ENCODE peak calls at places on chromosome 13, in four cellular contexts. S is HepG2, X is GM12878, Y is K562. R is an unnamed sample.
A peak's percentile ranks its signal among the peaks of the same experiment; 100 is the strongest.

GRCh38 chr13:38418286-38418685 is 68.6 kb downstream of the UFM1 start:
- DNase-seq in Y (no peak), S (no peak), X (no peak), R (no peak)

GRCh38 chr13:26558074-26558805 is 757 bp downstream of the WASF3 start:
- DNase-seq in X (no peak), Y (no peak), S (no peak), R (peak; percentile 15)

GRCh38 chr13:90719452-90719851 is 628.0 kb upstream of the MIR17HG start:
- DNase-seq in S (no peak), X (no peak), Y (no peak), R (no peak)

GRCh38 chr13:66805657-66806056 is 424.5 kb downstream of the PCDH9 start:
- DNase-seq in X (no peak), S (no peak), Y (no peak), R (no peak)

GRCh38 chr13:48500652-48501197 is 32.2 kb downstream of the RCBTB2 start:
- DNase-seq in S (peak; percentile 41), Y (no peak), X (no peak), R (no peak)

GRCh38 chr13:70622785-70623184 is 514.5 kb upstream of the KLHL1 start:
- DNase-seq in X (no peak), S (no peak), Y (no peak), R (no peak)

GRCh38 chr13:31199849-31200635 is at the start of gene B3GLCT:
- DNase-seq in Y (peak; percentile 85), X (no peak), S (peak; percentile 57), R (peak; percentile 83)

GRCh38 chr13:30805603-30806011 is 70.3 kb downstream of the ALOX5AP start:
- DNase-seq in X (no peak), S (peak; percentile 90), Y (no peak), R (no peak)

GRCh38 chr13:53191091-53191490 is 162.5 kb downstream of the OLFM4 start:
- DNase-seq in S (no peak), X (no peak), Y (no peak), R (no peak)

GRCh38 chr13:24261566-24261965 is 47.8 kb upstream of the C1QTNF9 start:
- DNase-seq in Y (no peak), S (no peak), X (no peak), R (no peak)

GRCh38 chr13:111872475-111873150 is 194.3 kb upstream of the SOX1 start:
- DNase-seq in X (no peak), Y (no peak), S (no peak), R (no peak)

GRCh38 chr13:112684041-112684440 is 5.8 kb upstream of the ATP11A start:
- DNase-seq in X (no peak), Y (no peak), S (no peak), R (no peak)

GRCh38 chr13:99545979-99546378 is 44.7 kb downstream of the TM9SF2 start:
- DNase-seq in X (no peak), Y (no peak), S (no peak), R (no peak)

GRCh38 chr13:28609381-28609780 is 49.5 kb upstream of the POMP start:
- DNase-seq in X (no peak), S (no peak), Y (no peak), R (no peak)

GRCh38 chr13:113183450-113184129 is 24.9 kb downstream of the PCID2 start:
- DNase-seq in X (no peak), Y (no peak), S (peak; percentile 85), R (no peak)

GRCh38 chr13:111219306-111219705 is 101.1 kb upstream of the TEX29 start:
- DNase-seq in S (no peak), Y (no peak), X (no peak), R (no peak)

GRCh38 chr13:75635101-75635620 is 969 bp upstream of the LMO7 start:
- DNase-seq in S (peak; percentile 24), X (no peak), Y (no peak), R (no peak)

GRCh38 chr13:43080199-43080598 is 56.8 kb downstream of the DNAJC15 start:
- DNase-seq in Y (no peak), X (no peak), S (no peak), R (no peak)

GRCh38 chr13:43087960-43088580 is 64.7 kb downstream of the DNAJC15 start:
- DNase-seq in S (no peak), X (no peak), Y (no peak), R (no peak)

GRCh38 chr13:43083750-43084149 is 60.4 kb downstream of the DNAJC15 start:
- DNase-seq in Y (no peak), S (no peak), X (no peak), R (no peak)

GRCh38 chr13:43089912-43090498 is 66.6 kb downstream of the DNAJC15 start:
- DNase-seq in S (no peak), Y (no peak), X (no peak), R (no peak)

GRCh38 chr13:43085545-43085944 is 62.2 kb downstream of the DNAJC15 start:
- DNase-seq in Y (peak; percentile 3), S (no peak), X (no peak), R (no peak)
- TF ChIP-seq NR2C2 in Y (no peak), S (no peak), X (no peak), R (no peak)

DNA sequence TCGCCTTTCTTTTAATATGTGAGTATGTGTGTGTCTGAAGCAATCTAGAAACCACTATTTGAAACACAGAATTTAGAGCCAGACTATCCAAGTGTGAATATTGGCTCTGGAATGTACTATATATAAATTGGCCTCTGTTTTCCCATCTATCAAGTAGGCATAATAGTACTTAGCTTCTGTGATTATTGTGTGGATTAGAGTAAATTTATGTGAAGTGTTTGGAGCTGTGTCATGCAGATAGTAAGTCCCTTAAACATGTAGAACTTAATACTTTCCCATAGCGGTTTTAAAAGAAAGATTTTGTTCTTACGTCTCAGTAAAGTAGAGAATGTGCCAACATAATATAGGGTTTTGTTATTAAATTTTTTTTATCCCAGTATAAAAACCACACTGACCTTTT is 432.2 kb downstream of the RFC3 start:
- DNase-seq in X (no peak), Y (no peak), S (no peak), R (no peak)
- TF ChIP-seq ATF2 in X (no peak), Y (no peak), S (no peak), R (no peak)

GRCh38 chr13:109655206-109655600 is 131.2 kb downstream of the IRS2 start:
- DNase-seq in X (no peak), Y (no peak), S (no peak), R (no peak)
- TF ChIP-seq NR2C2 in X (no peak), Y (no peak), S (no peak), R (no peak)

DNA sequence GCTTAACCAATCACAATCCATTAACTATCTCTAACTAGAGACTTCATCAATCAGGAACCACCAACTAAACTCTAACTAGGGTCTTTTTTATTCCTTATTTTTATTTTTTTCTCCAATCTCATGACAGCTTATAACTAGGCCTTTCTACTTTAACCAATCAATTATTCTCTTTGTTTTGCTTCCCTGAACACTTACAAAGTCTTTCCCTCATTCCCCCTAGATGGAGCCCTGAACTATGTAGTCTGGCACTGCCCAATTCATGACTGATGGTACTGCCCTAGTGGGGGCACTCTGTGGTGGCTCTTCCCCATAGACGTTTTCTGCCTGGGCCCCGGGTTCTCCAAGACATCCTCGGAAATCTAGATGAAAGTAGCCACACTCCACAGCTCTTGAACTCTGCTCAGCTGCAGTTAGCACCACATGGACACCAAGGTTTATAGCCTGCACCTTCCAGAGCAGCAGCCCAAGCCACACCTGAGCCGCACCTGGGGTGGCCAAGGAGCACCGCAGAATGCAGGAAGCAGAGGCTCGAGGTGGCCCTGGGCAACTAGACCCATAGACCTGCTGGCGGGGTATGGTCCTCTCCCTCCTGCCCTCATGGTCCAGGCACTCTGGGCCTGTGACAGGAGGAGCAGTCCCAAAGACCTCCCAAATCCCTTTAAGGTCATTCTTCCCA is 6.6 kb downstream of the ATP7B start:
- DNase-seq in S (no peak), X (no peak), Y (no peak), R (no peak)
- TF ChIP-seq ATF2 in S (no peak), X (no peak), Y (no peak), R (no peak)

DNA sequence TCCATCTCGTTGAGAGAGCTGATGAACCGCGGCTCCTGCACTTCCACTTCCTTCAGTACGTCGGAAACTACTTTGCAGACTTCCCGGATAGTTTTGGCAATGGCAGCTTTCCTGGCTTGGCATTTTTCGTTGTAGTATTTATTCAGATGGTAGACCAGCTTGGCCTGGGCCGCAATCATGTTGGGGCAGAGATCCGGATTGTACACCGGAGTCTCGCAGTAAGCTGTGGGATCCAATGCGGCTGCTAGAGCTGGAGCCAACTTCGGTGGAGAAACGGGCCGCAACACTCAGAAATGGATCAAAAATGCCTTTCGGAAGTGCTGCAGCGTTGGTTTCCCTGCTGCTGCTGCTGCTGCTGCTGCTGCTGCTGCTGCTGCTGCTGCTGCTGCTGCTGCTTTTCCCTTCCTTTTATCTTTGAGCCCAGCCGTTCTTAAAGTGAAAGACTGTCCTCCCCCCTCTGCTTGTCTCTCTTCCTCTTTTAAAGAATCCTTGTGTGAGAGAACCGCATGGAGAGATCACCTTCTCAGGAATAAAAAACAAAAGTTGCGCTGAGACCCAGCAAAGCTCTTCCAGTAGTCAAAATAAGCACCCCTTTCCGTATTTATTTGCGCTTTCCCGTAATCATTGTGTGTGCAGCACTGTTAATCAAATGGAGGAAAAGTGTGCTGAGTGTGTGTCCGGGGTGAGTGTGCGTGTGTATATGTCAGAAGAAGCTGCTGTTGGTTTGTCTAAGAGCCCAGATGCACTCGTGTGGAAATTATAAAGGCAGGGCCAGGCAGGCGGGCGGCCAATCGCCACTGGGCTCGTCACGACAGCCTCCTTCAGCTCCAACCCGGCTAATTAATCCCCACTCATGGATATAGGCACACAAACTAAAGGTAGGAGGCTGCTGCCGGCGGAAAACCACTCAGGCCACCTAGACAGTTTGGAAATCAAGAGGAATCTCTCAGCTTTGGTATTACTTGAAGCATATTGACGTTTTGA is at the start of gene MAB21L1:
- DNase-seq in Y (no peak), S (no peak), X (no peak), R (no peak)
- TF ChIP-seq NR2C2 in Y (no peak), S (no peak), X (no peak), R (no peak)

GRCh38 chr13:45107539-45107938 is 12.8 kb upstream of the GTF2F2 start:
- DNase-seq in Y (no peak), X (no peak), S (no peak), R (no peak)

GRCh38 chr13:45104294-45104693 is 16.0 kb upstream of the GTF2F2 start:
- DNase-seq in X (no peak), Y (no peak), S (no peak), R (no peak)

GRCh38 chr13:45105895-45106294 is 14.4 kb upstream of the GTF2F2 start:
- DNase-seq in X (no peak), S (no peak), Y (no peak), R (no peak)

GRCh38 chr13:45113809-45114208 is 6.5 kb upstream of the GTF2F2 start:
- DNase-seq in S (no peak), Y (no peak), X (no peak), R (no peak)

GRCh38 chr13:45108716-45109706 is 11.3 kb upstream of the GTF2F2 start:
- DNase-seq in S (no peak), Y (peak; percentile 17), X (peak; percentile 33), R (peak; percentile 54)
- TF ChIP-seq ATF2 in S (no peak), Y (no peak), X (peak; percentile 58), R (no peak)

GRCh38 chr13:78121459-78122348 is 203.1 kb upstream of the EDNRB start:
- DNase-seq in X (peak; percentile 28), Y (peak; percentile 22), S (peak; percentile 37), R (peak; percentile 27)

GRCh38 chr13:78121001-78121400 is 202.4 kb upstream of the EDNRB start:
- DNase-seq in S (no peak), X (no peak), Y (no peak), R (no peak)
- TF ChIP-seq NR2C2 in S (no peak), X (no peak), Y (no peak), R (no peak)

R was measured in WTC11.